ENCODE peak calls at places on chromosomes 16 and 17, in eight cellular contexts. One of them, this sample, is unnamed.

GRCh38 chr16:23508589-23509440 is 1.5 kb downstream of the GGA2 start:
- DNase-seq in right lobe of liver: no peak
- DNase-seq in tibial artery: no peak
- DNase-seq in cardiac muscle cell: peak
- DNase-seq in lower leg skin: no peak
- DNase-seq in amygdala: no peak
- DNase-seq in stomach: no peak
- DNase-seq in NAMALWA: peak
- DNase-seq in this sample: no peak

GRCh38 chr17:75406222-75406615 is 741 bp upstream of the GRB2 start:
- DNase-seq in right lobe of liver: no peak
- DNase-seq in tibial artery: peak
- DNase-seq in cardiac muscle cell: peak
- DNase-seq in lower leg skin: peak
- DNase-seq in amygdala: peak
- DNase-seq in stomach: no peak
- DNase-seq in NAMALWA: no peak
- DNase-seq in this sample: no peak

GRCh38 chr16:27378871-27379580 is 22.9 kb upstream of the IL21R start:
- DNase-seq in right lobe of liver: no peak
- DNase-seq in tibial artery: peak
- DNase-seq in cardiac muscle cell: no peak
- DNase-seq in lower leg skin: peak
- DNase-seq in amygdala: no peak
- DNase-seq in stomach: no peak
- DNase-seq in NAMALWA: no peak
- DNase-seq in this sample: peak

GRCh38 chr16:76277099-76278030 is at the start of gene CNTNAP4:
- DNase-seq in right lobe of liver: peak
- DNase-seq in tibial artery: no peak
- DNase-seq in cardiac muscle cell: peak
- DNase-seq in lower leg skin: peak
- DNase-seq in amygdala: peak
- DNase-seq in stomach: no peak
- DNase-seq in NAMALWA: no peak
- DNase-seq in this sample: no peak

GRCh38 chr16:57764341-57765159 is 29.0 kb downstream of the KATNB1 start:
- DNase-seq in right lobe of liver: no peak
- DNase-seq in tibial artery: no peak
- DNase-seq in cardiac muscle cell: peak
- DNase-seq in lower leg skin: no peak
- DNase-seq in amygdala: no peak
- DNase-seq in stomach: no peak
- DNase-seq in NAMALWA: peak
- DNase-seq in this sample: no peak

GRCh38 chr16:69890114-69890890 is 60.8 kb upstream of the CLEC18A start:
- DNase-seq in right lobe of liver: no peak
- DNase-seq in tibial artery: peak
- DNase-seq in cardiac muscle cell: peak
- DNase-seq in lower leg skin: peak
- DNase-seq in amygdala: peak
- DNase-seq in stomach: peak
- DNase-seq in NAMALWA: no peak
- DNase-seq in this sample: peak

GRCh38 chr16:2971985-2972784 is 3.0 kb downstream of the PAQR4 start:
- DNase-seq in right lobe of liver: no peak
- DNase-seq in tibial artery: no peak
- DNase-seq in cardiac muscle cell: no peak
- DNase-seq in lower leg skin: no peak
- DNase-seq in amygdala: no peak
- DNase-seq in stomach: no peak
- DNase-seq in NAMALWA: no peak
- DNase-seq in this sample: no peak

GRCh38 chr16:75632857-75633256 is 9.8 kb upstream of the ADAT1 start:
- DNase-seq in right lobe of liver: no peak
- DNase-seq in tibial artery: no peak
- DNase-seq in cardiac muscle cell: no peak
- DNase-seq in lower leg skin: no peak
- DNase-seq in amygdala: no peak
- DNase-seq in stomach: no peak
- DNase-seq in NAMALWA: no peak
- DNase-seq in this sample: no peak

GRCh38 chr17:2064980-2065785 is 10.3 kb downstream of the HIC1 start:
- DNase-seq in right lobe of liver: no peak
- DNase-seq in tibial artery: no peak
- DNase-seq in cardiac muscle cell: peak
- DNase-seq in lower leg skin: no peak
- DNase-seq in amygdala: no peak
- DNase-seq in stomach: no peak
- DNase-seq in NAMALWA: peak
- DNase-seq in this sample: no peak

GRCh38 chr16:30368122-30368791 is 2.0 kb downstream of the TBC1D10B start:
- DNase-seq in right lobe of liver: no peak
- DNase-seq in tibial artery: peak
- DNase-seq in cardiac muscle cell: peak
- DNase-seq in lower leg skin: no peak
- DNase-seq in amygdala: no peak
- DNase-seq in stomach: no peak
- DNase-seq in NAMALWA: no peak
- DNase-seq in this sample: no peak

GRCh38 chr16:11781773-11782172 is 15.3 kb downstream of the ZC3H7A start:
- DNase-seq in right lobe of liver: no peak
- DNase-seq in tibial artery: no peak
- DNase-seq in cardiac muscle cell: no peak
- DNase-seq in lower leg skin: no peak
- DNase-seq in amygdala: no peak
- DNase-seq in stomach: no peak
- DNase-seq in NAMALWA: peak
- DNase-seq in this sample: no peak

GRCh38 chr17:8062807-8063483 is 24.1 kb downstream of the ALOX15B start:
- DNase-seq in right lobe of liver: no peak
- DNase-seq in tibial artery: no peak
- DNase-seq in cardiac muscle cell: no peak
- DNase-seq in lower leg skin: no peak
- DNase-seq in amygdala: no peak
- DNase-seq in stomach: no peak
- DNase-seq in NAMALWA: no peak
- DNase-seq in this sample: no peak

GRCh38 chr17:21368545-21369246 is 7.5 kb upstream of the KCNJ12 start:
- DNase-seq in right lobe of liver: no peak
- DNase-seq in tibial artery: no peak
- DNase-seq in cardiac muscle cell: no peak
- DNase-seq in lower leg skin: no peak
- DNase-seq in amygdala: no peak
- DNase-seq in stomach: no peak
- DNase-seq in NAMALWA: no peak
- DNase-seq in this sample: no peak

GRCh38 chr17:11701906-11702305 is 103.6 kb downstream of the DNAH9 start:
- DNase-seq in right lobe of liver: no peak
- DNase-seq in tibial artery: no peak
- DNase-seq in cardiac muscle cell: no peak
- DNase-seq in lower leg skin: no peak
- DNase-seq in amygdala: no peak
- DNase-seq in stomach: no peak
- DNase-seq in NAMALWA: no peak
- DNase-seq in this sample: no peak

GRCh38 chr17:31321481-31321880 is at the start of gene EVI2A:
- DNase-seq in right lobe of liver: no peak
- DNase-seq in tibial artery: no peak
- DNase-seq in cardiac muscle cell: peak
- DNase-seq in lower leg skin: no peak
- DNase-seq in amygdala: no peak
- DNase-seq in stomach: no peak
- DNase-seq in NAMALWA: peak
- DNase-seq in this sample: no peak

GRCh38 chr17:57305329-57305728 is 49.0 kb downstream of the MSI2 start:
- DNase-seq in right lobe of liver: no peak
- DNase-seq in tibial artery: no peak
- DNase-seq in cardiac muscle cell: no peak
- DNase-seq in lower leg skin: no peak
- DNase-seq in amygdala: no peak
- DNase-seq in stomach: no peak
- DNase-seq in NAMALWA: no peak
- DNase-seq in this sample: no peak

GRCh38 chr16:75589301-75589700 is 23.1 kb downstream of the GABARAPL2 start:
- DNase-seq in right lobe of liver: no peak
- DNase-seq in tibial artery: peak
- DNase-seq in cardiac muscle cell: no peak
- DNase-seq in lower leg skin: peak
- DNase-seq in amygdala: no peak
- DNase-seq in stomach: no peak
- DNase-seq in NAMALWA: no peak
- DNase-seq in this sample: peak

GRCh38 chr16:70675851-70676513 is 9.9 kb downstream of the MTSS2 start:
- DNase-seq in right lobe of liver: peak
- DNase-seq in tibial artery: peak
- DNase-seq in cardiac muscle cell: no peak
- DNase-seq in lower leg skin: no peak
- DNase-seq in amygdala: no peak
- DNase-seq in stomach: no peak
- DNase-seq in NAMALWA: no peak
- DNase-seq in this sample: no peak

GRCh38 chr16:63581560-63581959 is 1540.3 kb downstream of the CDH11 start:
- DNase-seq in right lobe of liver: no peak
- DNase-seq in tibial artery: no peak
- DNase-seq in cardiac muscle cell: peak
- DNase-seq in lower leg skin: no peak
- DNase-seq in amygdala: no peak
- DNase-seq in stomach: no peak
- DNase-seq in NAMALWA: no peak
- DNase-seq in this sample: no peak

GRCh38 chr17:66347661-66348604 is 45.5 kb downstream of the PRKCA start:
- DNase-seq in right lobe of liver: no peak
- DNase-seq in tibial artery: no peak
- DNase-seq in cardiac muscle cell: peak
- DNase-seq in lower leg skin: no peak
- DNase-seq in amygdala: no peak
- DNase-seq in stomach: no peak
- DNase-seq in NAMALWA: no peak
- DNase-seq in this sample: no peak

GRCh38 chr16:67286441-67287235 is 7.3 kb downstream of the PLEKHG4 start:
- DNase-seq in right lobe of liver: no peak
- DNase-seq in tibial artery: no peak
- DNase-seq in cardiac muscle cell: no peak
- DNase-seq in lower leg skin: no peak
- DNase-seq in amygdala: no peak
- DNase-seq in stomach: no peak
- DNase-seq in NAMALWA: no peak
- DNase-seq in this sample: no peak

GRCh38 chr16:1080801-1081733 is 8.5 kb downstream of the SSTR5 start:
- DNase-seq in right lobe of liver: no peak
- DNase-seq in tibial artery: no peak
- DNase-seq in cardiac muscle cell: no peak
- DNase-seq in lower leg skin: no peak
- DNase-seq in amygdala: no peak
- DNase-seq in stomach: no peak
- DNase-seq in NAMALWA: no peak
- DNase-seq in this sample: no peak

GRCh38 chr17:7440113-7440822 is 956 bp downstream of the FGF11 start:
- DNase-seq in right lobe of liver: peak
- DNase-seq in tibial artery: no peak
- DNase-seq in cardiac muscle cell: no peak
- DNase-seq in lower leg skin: peak
- DNase-seq in amygdala: no peak
- DNase-seq in stomach: peak
- DNase-seq in NAMALWA: peak
- DNase-seq in this sample: no peak

GRCh38 chr16:4673387-4674046 is 19.8 kb upstream of the NUDT16L1 start:
- DNase-seq in right lobe of liver: no peak
- DNase-seq in tibial artery: no peak
- DNase-seq in cardiac muscle cell: no peak
- DNase-seq in lower leg skin: no peak
- DNase-seq in amygdala: no peak
- DNase-seq in stomach: no peak
- DNase-seq in NAMALWA: no peak
- DNase-seq in this sample: no peak

GRCh38 chr17:37147301-37147812 is 198.6 kb downstream of the AATF start:
- DNase-seq in right lobe of liver: no peak
- DNase-seq in tibial artery: no peak
- DNase-seq in cardiac muscle cell: peak
- DNase-seq in lower leg skin: no peak
- DNase-seq in amygdala: no peak
- DNase-seq in stomach: no peak
- DNase-seq in NAMALWA: peak
- DNase-seq in this sample: no peak

GRCh38 chr17:36546418-36547093 is 1.8 kb downstream of the GGNBP2 start:
- DNase-seq in right lobe of liver: no peak
- DNase-seq in tibial artery: no peak
- DNase-seq in cardiac muscle cell: peak
- DNase-seq in lower leg skin: no peak
- DNase-seq in amygdala: no peak
- DNase-seq in stomach: no peak
- DNase-seq in NAMALWA: peak
- DNase-seq in this sample: no peak

GRCh38 chr17:41178341-41178740 is 320 bp upstream of the KRTAP4-2 start:
- DNase-seq in right lobe of liver: no peak
- DNase-seq in tibial artery: no peak
- DNase-seq in cardiac muscle cell: no peak
- DNase-seq in lower leg skin: no peak
- DNase-seq in amygdala: no peak
- DNase-seq in stomach: no peak
- DNase-seq in NAMALWA: no peak
- DNase-seq in this sample: no peak